ENCODE peak calls at places on chromosome 13, in five cellular contexts. W is naive B cell, S is LHCN-M2, M is NCI-H82, H is NCI-H1105 treated with DMSO at 0.1 percent for 48 hours. K is an unnamed sample.
A peak's percentile ranks its signal among the peaks of the same experiment; 100 is the strongest.

GRCh38 chr13:26759907-26760834 is at the start of gene GPR12:
- DNase-seq in W (no peak), S (peak; percentile 2), M (no peak), H (no peak), K (no peak)

GRCh38 chr13:99425485-99426341 is 75.6 kb upstream of the TM9SF2 start:
- DNase-seq in W (peak; percentile 72), S (no peak), M (no peak), H (no peak), K (no peak)

GRCh38 chr13:65638572-65639168 is 1591.5 kb downstream of the PCDH9 start:
- DNase-seq in W (no peak), S (peak; percentile 52), M (peak; percentile 72), H (peak; percentile 65), K (no peak)

GRCh38 chr13:97359181-97360057 is 74.5 kb upstream of the RAP2A start:
- DNase-seq in W (peak; percentile 46), S (peak; percentile 66), M (peak; percentile 94), H (peak; percentile 48), K (peak; percentile 68)

GRCh38 chr13:51047434-51048165 is 63.5 kb downstream of the C13orf42 start:
- DNase-seq in W (no peak), S (no peak), M (no peak), H (no peak), K (no peak)

GRCh38 chr13:27372896-27373295 is 51.5 kb upstream of the GTF3A start:
- DNase-seq in W (no peak), S (peak; percentile 52), M (peak; percentile 51), H (peak; percentile 65), K (no peak)

GRCh38 chr13:33004454-33004853 is 11.8 kb upstream of the KL start:
- DNase-seq in W (no peak), S (no peak), M (no peak), H (no peak), K (no peak)

GRCh38 chr13:20431687-20432384 is 93.8 kb downstream of the CRYL1 start:
- DNase-seq in W (no peak), S (no peak), M (no peak), H (no peak), K (no peak)

K was measured in NCI-H1048.